ENCODE peak calls at places on chromosomes 7 and 10, in ten cellular contexts. Q is activated gamma-delta T cell treated with Interleukin-2 at 50 U/mL for 16 hours; I is NCI-H774; G is CD8-positive, alpha-beta T cell; Y is A549; W is fibroblast of mammary gland; L is EH; B is PC-9; X is activated naive CD4-positive, alpha-beta T cell treated with Interleukin-2 at 50 U/mL for 16 hours; T is activated naive CD8-positive, alpha-beta T cell treated with anti-CD3 and anti-CD28 coated beads, Interleukin-2, amount 50 U/mL, for 24 hours. O is an unnamed sample.
A peak's percentile ranks its signal among the peaks of the same experiment; 100 is the strongest.

GRCh38 chr10:79345241-79346011 is 1.8 kb upstream of the PPIF start:
- DNase-seq in T (peak; percentile 1), Y (no peak), G (no peak), I (no peak), B (no peak), W (no peak), X (no peak), L (no peak), Q (no peak), O (no peak)

GRCh38 chr10:4051011-4051407 is 266.0 kb upstream of the KLF6 start:
- DNase-seq in W (peak; percentile 22), G (no peak), T (no peak), Y (no peak), B (no peak), L (peak; percentile 67), I (no peak), X (no peak), Q (no peak), O (peak; percentile 78)

GRCh38 chr7:44305564-44306507 is 19.6 kb downstream of the CAMK2B start:
- DNase-seq in L (no peak), W (no peak), X (no peak), I (no peak), B (no peak), Q (no peak), T (no peak), Y (no peak), G (no peak), O (no peak)

GRCh38 chr10:82889703-82890102 is 1014.7 kb downstream of the NRG3 start:
- DNase-seq in W (no peak), L (no peak), I (no peak), G (no peak), Y (no peak), T (no peak), X (no peak), Q (no peak), B (no peak), O (no peak)

GRCh38 chr7:77940647-77941046 is 142.1 kb downstream of the PHTF2 start:
- DNase-seq in G (no peak), L (peak; percentile 52), T (no peak), W (peak; percentile 46), B (peak; percentile 31), Y (peak; percentile 38), I (peak; percentile 20), Q (no peak), X (peak; percentile 16), O (peak; percentile 35)

GRCh38 chr10:49298990-49299815 is at the start of gene C10orf71:
- DNase-seq in Y (no peak), T (no peak), I (no peak), L (no peak), G (no peak), W (no peak), X (no peak), B (no peak), Q (no peak), O (no peak)

GRCh38 chr10:118101501-118101900 is 54.8 kb upstream of the RAB11FIP2 start:
- DNase-seq in L (peak; percentile 69), X (no peak), Y (no peak), G (no peak), I (no peak), T (no peak), W (peak; percentile 1), Q (no peak), B (no peak), O (peak; percentile 19)

GRCh38 chr7:4629287-4629905 is 52.7 kb upstream of the FOXK1 start:
- DNase-seq in X (no peak), T (no peak), L (no peak), Q (no peak), B (no peak), I (no peak), Y (no peak), G (no peak), W (peak; percentile 72), O (no peak)

GRCh38 chr10:127320176-127320575 is 123.8 kb upstream of the INSYN2A start:
- DNase-seq in W (peak; percentile 62), I (no peak), G (no peak), B (no peak), X (no peak), T (no peak), L (no peak), Q (no peak), Y (no peak), O (no peak)

GRCh38 chr7:47669178-47669878 is 87.4 kb upstream of the TNS3 start:
- DNase-seq in T (peak; percentile 21), Q (no peak), I (no peak), W (peak; percentile 98), Y (no peak), B (peak; percentile 69), L (peak; percentile 95), G (no peak), X (no peak), O (peak; percentile 96)

GRCh38 chr10:49649294-49649693 is 30.2 kb upstream of the C10orf53 start:
- DNase-seq in I (no peak), Q (no peak), X (no peak), B (no peak), T (peak; percentile 59), Y (no peak), G (no peak), L (peak; percentile 26), W (no peak), O (peak; percentile 13)

GRCh38 chr7:117385340-117386124 is 41.8 kb downstream of the ASZ1 start:
- DNase-seq in Y (no peak), W (peak; percentile 54), X (no peak), I (no peak), G (no peak), Q (no peak), T (no peak), L (peak; percentile 47), B (no peak), O (peak; percentile 30)

GRCh38 chr10:121490906-121491519 is 107.2 kb downstream of the FGFR2 start:
- DNase-seq in B (no peak), G (no peak), L (peak; percentile 27), Q (no peak), Y (no peak), X (no peak), W (no peak), I (no peak), T (no peak), O (peak; percentile 40)

GRCh38 chr7:156604311-156604710 is 36.3 kb upstream of the RNF32 start:
- DNase-seq in W (peak; percentile 11), B (no peak), Y (no peak), Q (no peak), G (no peak), T (no peak), X (no peak), I (no peak), L (peak; percentile 6), O (peak; percentile 42)

GRCh38 chr10:48383393-48383792 is 76.9 kb downstream of the MAPK8 start:
- DNase-seq in L (peak; percentile 72), I (no peak), B (no peak), X (no peak), G (no peak), Y (no peak), Q (no peak), W (no peak), T (no peak), O (peak; percentile 30)

GRCh38 chr10:97399843-97400545 is 1.1 kb downstream of the RRP12 start:
- DNase-seq in Q (no peak), T (peak; percentile 34), W (peak; percentile 82), L (peak; percentile 66), B (peak; percentile 56), G (peak; percentile 50), Y (peak; percentile 77), X (peak; percentile 55), I (no peak), O (peak; percentile 67)

GRCh38 chr7:129947001-129947400 is 5.8 kb downstream of the UBE2H start:
- DNase-seq in Q (no peak), B (no peak), X (no peak), T (no peak), G (no peak), L (no peak), W (peak; percentile 53), Y (no peak), I (no peak), O (no peak)

GRCh38 chr7:158355456-158356065 is 232.1 kb downstream of the PTPRN2 start:
- DNase-seq in L (no peak), X (no peak), Y (no peak), G (no peak), W (no peak), I (peak; percentile 66), T (no peak), B (no peak), Q (no peak), O (peak; percentile 37)

GRCh38 chr10:110206988-110207804 is at the start of gene MXI1:
- DNase-seq in W (peak; percentile 84), X (peak; percentile 46), G (peak; percentile 26), L (peak; percentile 80), B (peak; percentile 59), Y (peak; percentile 80), I (peak; percentile 38), T (peak; percentile 54), Q (peak; percentile 11), O (peak; percentile 71)

GRCh38 chr10:31770307-31770902 is 158.2 kb downstream of the ARHGAP12 start:
- DNase-seq in Y (peak; percentile 53), T (peak; percentile 57), X (peak; percentile 68), I (peak; percentile 41), G (peak; percentile 53), W (no peak), B (no peak), L (no peak), Q (peak; percentile 52), O (peak; percentile 30)

GRCh38 chr7:141001122-141001521 is 13.6 kb downstream of the MRPS33 start:
- DNase-seq in L (no peak), B (no peak), X (no peak), G (no peak), Y (no peak), Q (no peak), I (no peak), T (no peak), W (no peak), O (no peak)

GRCh38 chr10:31697271-31698168 is 231.1 kb downstream of the ARHGAP12 start:
- DNase-seq in I (peak; percentile 16), G (no peak), B (peak; percentile 43), W (peak; percentile 90), L (peak; percentile 87), T (no peak), X (no peak), Y (no peak), Q (no peak), O (peak; percentile 93)

GRCh38 chr10:19656420-19657042 is 159.7 kb upstream of the PLXDC2 start:
- DNase-seq in X (no peak), B (no peak), I (no peak), Y (no peak), T (no peak), G (no peak), W (peak; percentile 17), Q (no peak), L (no peak), O (no peak)

GRCh38 chr10:129771024-129771423 is 193.1 kb downstream of the EBF3 start:
- DNase-seq in T (no peak), G (no peak), Q (no peak), I (no peak), B (no peak), L (no peak), X (no peak), Y (no peak), W (no peak), O (no peak)

GRCh38 chr10:15169555-15170407 is 1.3 kb upstream of the NMT2 start:
- DNase-seq in W (no peak), L (no peak), Y (no peak), Q (peak; percentile 61), I (no peak), T (peak; percentile 29), G (peak; percentile 66), X (peak; percentile 49), B (no peak), O (peak; percentile 37)

GRCh38 chr10:73039635-73040034 is 57.0 kb downstream of the P4HA1 start:
- DNase-seq in X (no peak), G (no peak), I (no peak), Q (no peak), Y (no peak), B (no peak), W (peak; percentile 86), L (peak; percentile 91), T (no peak), O (no peak)

GRCh38 chr7:6074612-6075380 is 43.6 kb downstream of the ANKRD61 start:
- DNase-seq in L (no peak), W (no peak), T (no peak), X (no peak), I (no peak), B (no peak), Y (no peak), G (no peak), Q (no peak), O (no peak)

GRCh38 chr7:31761646-31762045 is 74.6 kb downstream of the PPP1R17 start:
- DNase-seq in W (peak; percentile 5), L (peak; percentile 56), G (no peak), I (no peak), B (no peak), X (no peak), Q (no peak), T (no peak), Y (no peak), O (no peak)